ENCODE peak calls at places on chromosome 19, in six cellular contexts. W is A549, V is Panc1, M is cardiac fibroblast, N is endothelial cell of umbilical vein, A is LNCaP clone FGC. Q is an unnamed sample.

GRCh38 chr19:7904074-7905020 is 670 bp downstream of the MAP2K7 start:
- DNase-seq in N (peak), M (no peak), W (no peak), V (no peak), A (no peak), Q (peak)

GRCh38 chr19:492091-492531 is 4.2 kb upstream of the MADCAM1 start:
- DNase-seq in V (no peak), A (no peak), N (no peak), W (no peak), M (no peak), Q (no peak)

GRCh38 chr19:38229585-38230073 is 5.6 kb upstream of the DPF1 start:
- DNase-seq in W (peak), N (peak), M (peak), V (no peak), A (no peak), Q (peak)

GRCh38 chr19:53772943-53773342 is 51.2 kb downstream of the NLRP12 start:
- DNase-seq in A (peak), W (peak), M (peak), V (peak), N (peak), Q (peak)

GRCh38 chr19:860481-861098 is 1.1 kb downstream of the CFD start:
- DNase-seq in W (peak), A (peak), M (peak), V (no peak), N (no peak), Q (peak)

GRCh38 chr19:39416152-39416551 is 3.7 kb downstream of the PLEKHG2 start:
- DNase-seq in W (no peak), M (no peak), N (no peak), A (no peak), V (no peak), Q (no peak)

GRCh38 chr19:7142771-7143170 is 73.3 kb downstream of the ZNF557 start:
- DNase-seq in N (no peak), W (no peak), A (no peak), V (no peak), M (no peak), Q (no peak)

GRCh38 chr19:277581-278165 is 13.5 kb downstream of the PLPP2 start:
- DNase-seq in V (no peak), W (no peak), N (peak), A (peak), M (peak), Q (peak)

GRCh38 chr19:3350014-3350663 is 16.2 kb upstream of the NFIC start:
- DNase-seq in N (peak), W (no peak), M (peak), A (no peak), V (no peak), Q (no peak)

GRCh38 chr19:50710094-50710493 is 9.5 kb downstream of the SHANK1 start:
- DNase-seq in A (no peak), V (no peak), W (peak), M (no peak), N (no peak), Q (no peak)
- TF ChIP-seq CTCF in A (peak), V (no peak), W (no peak), M (no peak), N (peak), Q (no peak)

DNA sequence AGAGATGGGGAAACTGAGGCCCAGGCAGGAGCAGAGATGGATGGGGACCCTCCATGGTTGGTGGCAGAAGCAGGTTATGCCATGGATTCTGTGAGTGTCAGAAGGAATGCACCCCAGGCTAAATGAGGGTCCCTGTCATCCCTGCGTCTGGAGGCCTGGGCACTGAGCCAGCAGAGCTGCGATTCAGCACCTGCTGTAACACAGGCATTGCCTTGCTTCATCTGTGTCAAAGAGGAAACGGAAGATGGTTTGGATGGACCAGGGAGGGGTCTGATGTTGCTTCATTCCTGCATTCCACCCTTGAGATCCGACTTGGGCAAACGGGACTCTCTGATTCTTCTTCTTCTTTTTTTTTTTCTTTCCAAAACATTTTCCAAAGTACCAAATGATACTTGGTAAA is 1.2 kb downstream of the C5AR1 start:
- DNase-seq in W (peak), A (no peak), V (no peak), N (no peak), M (peak), Q (no peak)
- H3K4me3 ChIP-seq in W (no peak), A (no peak), V (no peak), N (no peak), M (no peak), Q (no peak)

GRCh38 chr19:33796164-33797100 is at the start of gene KCTD15:
- DNase-seq in W (peak), N (peak), V (no peak), M (peak), A (no peak), Q (peak)
- TF ChIP-seq CTCF in W (no peak), N (no peak), V (no peak), M (no peak), A (no peak), Q (no peak)

GRCh38 chr19:2051771-2052704 is 994 bp upstream of the MKNK2 start:
- DNase-seq in N (no peak), V (no peak), M (no peak), A (no peak), W (no peak), Q (no peak)

GRCh38 chr19:2055871-2056809 is 5.1 kb upstream of the MKNK2 start:
- DNase-seq in V (no peak), N (peak), W (peak), M (peak), A (no peak), Q (peak)

GRCh38 chr19:2053601-2054389 is 2.8 kb upstream of the MKNK2 start:
- DNase-seq in W (no peak), N (peak), A (no peak), V (no peak), M (peak), Q (no peak)

GRCh38 chr19:2056810-2057192 is 5.8 kb upstream of the MKNK2 start:
- DNase-seq in V (no peak), M (no peak), N (no peak), A (no peak), W (no peak), Q (no peak)

DNA sequence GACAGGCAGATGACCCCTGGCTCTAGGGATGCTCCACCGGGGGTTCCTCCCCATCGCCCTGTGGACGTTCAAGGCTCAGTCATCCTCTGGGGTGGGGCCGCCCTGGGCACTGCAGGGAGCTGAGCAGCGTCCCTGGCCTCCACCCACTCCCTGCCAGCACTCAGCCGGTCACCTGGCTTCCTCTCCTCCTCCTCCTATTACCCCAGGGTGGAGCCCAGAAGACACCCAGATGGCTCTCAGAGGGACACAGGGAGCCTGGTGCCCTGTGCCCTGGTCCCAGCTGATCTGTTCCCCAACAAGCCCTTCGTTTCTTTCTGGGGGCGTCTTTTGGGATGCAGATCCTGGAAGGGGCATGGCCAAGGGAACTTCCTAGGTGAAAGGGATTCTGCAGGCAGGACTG is 3.7 kb upstream of the MKNK2 start:
- DNase-seq in N (no peak), V (no peak), M (no peak), W (no peak), A (no peak), Q (no peak)
- H3K4me3 ChIP-seq in N (no peak), V (no peak), M (no peak), W (no peak), A (no peak), Q (no peak)

GRCh38 chr19:4361152-4362037 is 18.0 kb downstream of the MPND start:
- DNase-seq in W (peak), A (no peak), M (no peak), N (no peak), V (no peak), Q (peak)

GRCh38 chr19:4359627-4360000 is 16.3 kb downstream of the MPND start:
- DNase-seq in N (no peak), A (no peak), M (no peak), W (no peak), V (no peak), Q (no peak)

GRCh38 chr19:4360081-4360569 is 16.8 kb downstream of the MPND start:
- DNase-seq in M (no peak), N (no peak), W (no peak), A (no peak), V (no peak), Q (no peak)

GRCh38 chr19:4362038-4362828 is 18.9 kb downstream of the MPND start:
- DNase-seq in M (no peak), V (no peak), W (no peak), A (no peak), N (no peak), Q (no peak)

DNA sequence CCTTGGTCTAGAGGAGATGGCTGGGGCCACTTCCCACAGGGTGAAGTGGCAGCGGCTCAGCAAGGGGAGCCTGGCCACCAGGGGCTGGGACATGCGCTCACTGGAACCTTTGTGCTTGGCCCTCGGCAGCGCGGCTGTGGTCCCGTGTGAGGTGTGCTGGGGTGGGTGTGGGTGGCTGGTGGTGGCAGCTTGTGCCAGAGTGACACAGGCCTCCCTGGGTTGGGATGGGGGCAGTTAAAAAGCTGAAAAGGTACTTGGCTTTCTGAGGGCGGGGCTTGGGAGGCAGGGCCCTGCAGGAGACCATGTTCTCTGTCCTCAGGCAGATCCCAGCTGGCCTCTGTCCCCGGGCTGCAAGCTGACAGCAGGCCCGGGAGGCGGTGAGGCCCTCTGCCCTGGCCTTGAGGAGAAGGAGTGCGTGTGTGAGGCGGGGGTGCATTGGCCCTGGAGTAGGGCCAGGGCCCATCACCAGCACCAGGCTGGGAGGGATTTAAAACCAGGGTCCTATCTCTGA is 17.3 kb downstream of the MPND start:
- DNase-seq in A (no peak), M (no peak), N (no peak), V (no peak), W (no peak), Q (no peak)
- TF ChIP-seq CTCF in A (no peak), M (no peak), N (no peak), V (no peak), W (no peak), Q (no peak)

GRCh38 chr19:20102097-20102496 is 24.3 kb downstream of the ZNF90 start:
- DNase-seq in W (no peak), V (no peak), M (no peak), N (no peak), A (no peak), Q (no peak)

GRCh38 chr19:20103091-20103501 is 25.3 kb downstream of the ZNF90 start:
- DNase-seq in N (no peak), W (no peak), A (no peak), V (no peak), M (no peak), Q (no peak)

GRCh38 chr19:20107301-20107700 is 29.5 kb downstream of the ZNF90 start:
- DNase-seq in A (no peak), M (no peak), W (no peak), V (no peak), N (no peak), Q (no peak)
- H3K4me3 ChIP-seq in A (no peak), M (no peak), W (no peak), V (no peak), N (no peak), Q (no peak)

Q was measured in astrocyte of the spinal cord.